ENCODE peak calls at places on chromosome X, in six cellular contexts. One of them, this sample, is unnamed.

GRCh38 chrX:153768311-153769157 is 4.5 kb downstream of the PLXNB3 start:
- DNase-seq in left ventricle myocardium inferior: no peak
- DNase-seq in cardiac muscle cell: no peak
- DNase-seq in left lung: peak; percentile 43
- DNase-seq in suprapubic skin: no peak
- DNase-seq in testis: no peak
- DNase-seq in this sample: no peak

GRCh38 chrX:4560192-4560591 is 846.7 kb upstream of the PRKX start:
- DNase-seq in left lung: no peak
- DNase-seq in suprapubic skin: no peak
- DNase-seq in testis: no peak
- DNase-seq in left ventricle myocardium inferior: no peak
- DNase-seq in cardiac muscle cell: no peak
- DNase-seq in this sample: no peak

GRCh38 chrX:1138476-1138875 is 74.0 kb downstream of the CRLF2 start:
- DNase-seq in testis: no peak
- DNase-seq in left lung: no peak
- DNase-seq in suprapubic skin: peak; percentile 20
- DNase-seq in left ventricle myocardium inferior: no peak
- DNase-seq in cardiac muscle cell: no peak
- DNase-seq in this sample: no peak

GRCh38 chrX:17375361-17375630 is 296 bp downstream of the NHS start:
- DNase-seq in testis: no peak
- DNase-seq in left lung: no peak
- DNase-seq in cardiac muscle cell: no peak
- DNase-seq in suprapubic skin: no peak
- DNase-seq in left ventricle myocardium inferior: no peak
- DNase-seq in this sample: peak; percentile 7

GRCh38 chrX:86946569-86946968 is 571.0 kb upstream of the KLHL4 start:
- DNase-seq in suprapubic skin: no peak
- DNase-seq in left lung: no peak
- DNase-seq in testis: no peak
- DNase-seq in left ventricle myocardium inferior: no peak
- DNase-seq in cardiac muscle cell: peak; percentile 9
- DNase-seq in this sample: no peak

GRCh38 chrX:124209792-124210576 is 122.5 kb upstream of the TEX13D start:
- DNase-seq in testis: no peak
- DNase-seq in cardiac muscle cell: no peak
- DNase-seq in suprapubic skin: no peak
- DNase-seq in left lung: no peak
- DNase-seq in left ventricle myocardium inferior: no peak
- DNase-seq in this sample: no peak

GRCh38 chrX:23799469-23800065 is 16.6 kb downstream of the SAT1 start:
- DNase-seq in left ventricle myocardium inferior: no peak
- DNase-seq in testis: peak; percentile 37
- DNase-seq in suprapubic skin: no peak
- DNase-seq in left lung: no peak
- DNase-seq in cardiac muscle cell: peak; percentile 80
- DNase-seq in this sample: no peak

GRCh38 chrX:53940180-53940579 is 104.1 kb downstream of the PHF8 start:
- DNase-seq in cardiac muscle cell: no peak
- DNase-seq in left ventricle myocardium inferior: no peak
- DNase-seq in suprapubic skin: no peak
- DNase-seq in left lung: no peak
- DNase-seq in testis: no peak
- DNase-seq in this sample: no peak

GRCh38 chrX:115147220-115147619 is 42.0 kb upstream of the RBMXL3 start:
- DNase-seq in cardiac muscle cell: peak; percentile 28
- DNase-seq in left ventricle myocardium inferior: no peak
- DNase-seq in left lung: no peak
- DNase-seq in testis: no peak
- DNase-seq in suprapubic skin: no peak
- DNase-seq in this sample: no peak

GRCh38 chrX:53831662-53832635 is 145.4 kb upstream of the HUWE1 start:
- DNase-seq in left lung: no peak
- DNase-seq in cardiac muscle cell: peak; percentile 23
- DNase-seq in left ventricle myocardium inferior: no peak
- DNase-seq in suprapubic skin: no peak
- DNase-seq in testis: peak; percentile 42
- DNase-seq in this sample: peak; percentile 15

GRCh38 chrX:138925330-138925729 is 213.8 kb upstream of the FGF13 start:
- DNase-seq in testis: no peak
- DNase-seq in left lung: no peak
- DNase-seq in left ventricle myocardium inferior: no peak
- DNase-seq in cardiac muscle cell: peak; percentile 54
- DNase-seq in suprapubic skin: no peak
- DNase-seq in this sample: no peak

GRCh38 chrX:11309220-11309619 is 16.0 kb downstream of the AMELX start:
- DNase-seq in suprapubic skin: no peak
- DNase-seq in cardiac muscle cell: peak; percentile 14
- DNase-seq in left ventricle myocardium inferior: no peak
- DNase-seq in left lung: no peak
- DNase-seq in testis: no peak
- DNase-seq in this sample: no peak

GRCh38 chrX:117985241-117985640 is 131.4 kb downstream of the KLHL13 start:
- DNase-seq in left lung: no peak
- DNase-seq in cardiac muscle cell: no peak
- DNase-seq in testis: no peak
- DNase-seq in suprapubic skin: no peak
- DNase-seq in left ventricle myocardium inferior: no peak
- DNase-seq in this sample: no peak

GRCh38 chrX:40098264-40099045 is 697 bp upstream of the BCOR start:
- DNase-seq in left lung: no peak
- DNase-seq in suprapubic skin: no peak
- DNase-seq in left ventricle myocardium inferior: peak; percentile 42
- DNase-seq in cardiac muscle cell: peak; percentile 63
- DNase-seq in testis: peak; percentile 41
- DNase-seq in this sample: peak; percentile 60

GRCh38 chrX:16320765-16321355 is 153.6 kb downstream of the MAGEB17 start:
- DNase-seq in cardiac muscle cell: no peak
- DNase-seq in testis: no peak
- DNase-seq in left ventricle myocardium inferior: no peak
- DNase-seq in left lung: no peak
- DNase-seq in suprapubic skin: no peak
- DNase-seq in this sample: no peak

GRCh38 chrX:40314070-40314469 is 216.3 kb upstream of the BCOR start:
- DNase-seq in suprapubic skin: no peak
- DNase-seq in testis: no peak
- DNase-seq in cardiac muscle cell: peak; percentile 3
- DNase-seq in left ventricle myocardium inferior: no peak
- DNase-seq in left lung: no peak
- DNase-seq in this sample: peak; percentile 7

GRCh38 chrX:104565791-104566687 is at the start of gene IL1RAPL2:
- DNase-seq in left lung: peak; percentile 77
- DNase-seq in suprapubic skin: no peak
- DNase-seq in left ventricle myocardium inferior: no peak
- DNase-seq in cardiac muscle cell: peak; percentile 13
- DNase-seq in testis: peak; percentile 54
- DNase-seq in this sample: peak; percentile 52

GRCh38 chrX:56813318-56813837 is 84.3 kb downstream of the NBDY start:
- DNase-seq in testis: no peak
- DNase-seq in left lung: no peak
- DNase-seq in cardiac muscle cell: peak; percentile 87
- DNase-seq in suprapubic skin: no peak
- DNase-seq in left ventricle myocardium inferior: no peak
- DNase-seq in this sample: no peak

GRCh38 chrX:80016182-80016581 is 1.6 kb downstream of the TBX22 start:
- DNase-seq in cardiac muscle cell: no peak
- DNase-seq in left lung: no peak
- DNase-seq in testis: no peak
- DNase-seq in suprapubic skin: no peak
- DNase-seq in left ventricle myocardium inferior: no peak
- DNase-seq in this sample: no peak

GRCh38 chrX:83759872-83760271 is 101.1 kb upstream of the CYLC1 start:
- DNase-seq in cardiac muscle cell: no peak
- DNase-seq in left lung: no peak
- DNase-seq in testis: no peak
- DNase-seq in left ventricle myocardium inferior: no peak
- DNase-seq in suprapubic skin: no peak
- DNase-seq in this sample: no peak

GRCh38 chrX:46381630-46382029 is 163.6 kb downstream of the ZNF674 start:
- DNase-seq in cardiac muscle cell: peak; percentile 32
- DNase-seq in testis: peak; percentile 16
- DNase-seq in left ventricle myocardium inferior: no peak
- DNase-seq in suprapubic skin: no peak
- DNase-seq in left lung: no peak
- DNase-seq in this sample: peak; percentile 3

GRCh38 chrX:46572295-46572936 is 1.1 kb upstream of the CHST7 start:
- DNase-seq in left lung: no peak
- DNase-seq in left ventricle myocardium inferior: no peak
- DNase-seq in testis: no peak
- DNase-seq in cardiac muscle cell: no peak
- DNase-seq in suprapubic skin: no peak
- DNase-seq in this sample: no peak

GRCh38 chrX:69501433-69501832 is 2.7 kb upstream of the NALF2 start:
- DNase-seq in left ventricle myocardium inferior: peak; percentile 42
- DNase-seq in suprapubic skin: no peak
- DNase-seq in testis: peak; percentile 66
- DNase-seq in cardiac muscle cell: peak; percentile 20
- DNase-seq in left lung: no peak
- DNase-seq in this sample: peak; percentile 82

GRCh38 chrX:150366951-150367545 is 3.9 kb downstream of the MAMLD1 start:
- DNase-seq in left ventricle myocardium inferior: no peak
- DNase-seq in testis: no peak
- DNase-seq in left lung: no peak
- DNase-seq in suprapubic skin: no peak
- DNase-seq in cardiac muscle cell: peak; percentile 52
- DNase-seq in this sample: no peak
- H3K27ac ChIP-seq in left ventricle myocardium inferior: peak overlapping the region; percentile 84
- H3K27ac ChIP-seq in testis: peak overlapping the region; percentile 87
- H3K27ac ChIP-seq in left lung: peak overlapping the region; percentile 82
- H3K27ac ChIP-seq in suprapubic skin: peak overlapping the region; percentile 67
- H3K27ac ChIP-seq in cardiac muscle cell: no peak overlapping the region
- H3K27ac ChIP-seq in this sample: peak overlapping the region; percentile 83

GRCh38 chrX:135295944-135296305 is 13.4 kb upstream of the ETDC start:
- DNase-seq in cardiac muscle cell: no peak
- DNase-seq in suprapubic skin: no peak
- DNase-seq in left lung: no peak
- DNase-seq in left ventricle myocardium inferior: no peak
- DNase-seq in testis: no peak
- DNase-seq in this sample: no peak
- H3K4me3 ChIP-seq in cardiac muscle cell: peak overlapping the region; percentile 29
- H3K4me3 ChIP-seq in suprapubic skin: peak overlapping the region; percentile 18
- H3K4me3 ChIP-seq in left lung: peak overlapping the region; percentile 3
- H3K4me3 ChIP-seq in left ventricle myocardium inferior: peak overlapping the region; percentile 51
- H3K4me3 ChIP-seq in testis: no peak overlapping the region
- H3K4me3 ChIP-seq in this sample: no peak overlapping the region

GRCh38 chrX:19877431-19877830 is 10.0 kb downstream of the SH3KBP1 start:
- DNase-seq in left ventricle myocardium inferior: no peak
- DNase-seq in left lung: no peak
- DNase-seq in testis: no peak
- DNase-seq in suprapubic skin: no peak
- DNase-seq in cardiac muscle cell: no peak
- DNase-seq in this sample: no peak

GRCh38 chrX:19879742-19880378 is 7.5 kb downstream of the SH3KBP1 start:
- DNase-seq in testis: no peak
- DNase-seq in cardiac muscle cell: no peak
- DNase-seq in left lung: no peak
- DNase-seq in suprapubic skin: no peak
- DNase-seq in left ventricle myocardium inferior: no peak
- DNase-seq in this sample: no peak

GRCh38 chrX:19876962-19877361 is 10.4 kb downstream of the SH3KBP1 start:
- DNase-seq in left ventricle myocardium inferior: no peak
- DNase-seq in suprapubic skin: no peak
- DNase-seq in left lung: no peak
- DNase-seq in cardiac muscle cell: no peak
- DNase-seq in testis: no peak
- DNase-seq in this sample: no peak

GRCh38 chrX:19881559-19881958 is 5.8 kb downstream of the SH3KBP1 start:
- DNase-seq in left ventricle myocardium inferior: no peak
- DNase-seq in cardiac muscle cell: no peak
- DNase-seq in testis: no peak
- DNase-seq in suprapubic skin: no peak
- DNase-seq in left lung: no peak
- DNase-seq in this sample: no peak

DNA sequence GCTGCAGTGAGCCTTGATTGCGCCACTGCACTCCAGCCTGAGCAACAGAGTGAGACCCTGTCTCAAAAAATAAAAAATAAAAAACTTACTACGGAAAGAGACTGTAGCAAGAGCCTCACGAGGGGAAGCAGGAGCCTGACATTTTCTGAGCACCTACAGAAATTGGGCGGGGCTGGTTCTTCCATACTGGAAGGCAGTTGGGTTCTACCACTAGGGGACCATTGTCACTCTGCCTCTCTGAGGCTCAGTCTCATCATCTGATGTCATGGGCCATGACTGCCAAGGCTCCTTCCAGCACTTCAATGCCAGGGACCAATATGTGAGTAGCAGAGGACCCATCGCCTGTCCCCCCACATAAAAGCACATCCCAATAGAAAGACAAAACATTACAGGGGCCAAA is 8.2 kb downstream of the SH3KBP1 start:
- DNase-seq in left lung: no peak
- DNase-seq in cardiac muscle cell: no peak
- DNase-seq in suprapubic skin: no peak
- DNase-seq in left ventricle myocardium inferior: no peak
- DNase-seq in testis: no peak
- DNase-seq in this sample: no peak
- H3K4me1 ChIP-seq in left lung: peaks cover 30% of the 10 kb centered on the region
- H3K4me1 ChIP-seq in cardiac muscle cell: no peaks in the 10 kb centered on the region
- H3K4me1 ChIP-seq in suprapubic skin: no peaks in the 10 kb centered on the region
- H3K4me1 ChIP-seq in left ventricle myocardium inferior: peaks cover 10% of the 10 kb centered on the region
- H3K4me1 ChIP-seq in testis: no peaks in the 10 kb centered on the region
- H3K4me1 ChIP-seq in this sample: no peaks in the 10 kb centered on the region

GRCh38 chrX:18872621-18873020 is 111.3 kb downstream of the PHKA2 start:
- DNase-seq in testis: no peak
- DNase-seq in left ventricle myocardium inferior: no peak
- DNase-seq in left lung: no peak
- DNase-seq in cardiac muscle cell: no peak
- DNase-seq in suprapubic skin: no peak
- DNase-seq in this sample: no peak

GRCh38 chrX:18875256-18875878 is 108.5 kb downstream of the PHKA2 start:
- DNase-seq in left lung: no peak
- DNase-seq in testis: no peak
- DNase-seq in suprapubic skin: no peak
- DNase-seq in left ventricle myocardium inferior: no peak
- DNase-seq in cardiac muscle cell: no peak
- DNase-seq in this sample: no peak

GRCh38 chrX:18873189-18873791 is 110.6 kb downstream of the PHKA2 start:
- DNase-seq in left ventricle myocardium inferior: no peak
- DNase-seq in left lung: no peak
- DNase-seq in testis: no peak
- DNase-seq in suprapubic skin: no peak
- DNase-seq in cardiac muscle cell: peak; percentile 72
- DNase-seq in this sample: no peak

GRCh38 chrX:18874560-18875255 is 109.2 kb downstream of the PHKA2 start:
- DNase-seq in suprapubic skin: no peak
- DNase-seq in left lung: no peak
- DNase-seq in cardiac muscle cell: no peak
- DNase-seq in testis: no peak
- DNase-seq in left ventricle myocardium inferior: no peak
- DNase-seq in this sample: no peak

DNA sequence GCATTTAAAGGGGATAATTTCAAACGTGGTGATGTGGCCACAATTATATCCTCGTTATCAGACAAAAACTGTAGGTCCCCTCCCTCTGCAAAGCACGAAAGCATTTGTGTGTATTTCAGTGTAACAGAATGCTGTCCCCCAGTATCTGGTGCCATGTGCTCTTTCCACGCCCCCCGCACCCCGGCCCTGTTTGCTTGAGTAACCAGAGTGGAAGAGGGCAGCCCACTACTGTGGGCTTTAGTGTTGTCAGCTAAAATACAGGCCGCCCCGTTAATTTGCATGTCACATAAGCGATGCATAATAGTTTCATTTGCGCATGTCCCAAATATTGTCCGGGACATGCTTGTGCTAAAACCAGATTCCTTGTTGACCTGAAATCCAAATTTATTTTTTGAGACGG is 110.1 kb downstream of the PHKA2 start:
- DNase-seq in left lung: no peak
- DNase-seq in left ventricle myocardium inferior: no peak
- DNase-seq in testis: no peak
- DNase-seq in suprapubic skin: no peak
- DNase-seq in cardiac muscle cell: no peak
- DNase-seq in this sample: no peak
- H3K27ac ChIP-seq in left lung: no peak overlapping the region
- H3K27ac ChIP-seq in left ventricle myocardium inferior: peak overlapping the region; percentile 82
- H3K27ac ChIP-seq in testis: no peak overlapping the region
- H3K27ac ChIP-seq in suprapubic skin: no peak overlapping the region
- H3K27ac ChIP-seq in cardiac muscle cell: no peak overlapping the region
- H3K27ac ChIP-seq in this sample: no peak overlapping the region

This sample was measured in thyroid gland.